ENCODE peak calls at places on chromosomes 4 and X, in four cellular contexts. I is activated naive CD4-positive, alpha-beta T cell; V is stimulated activated CD4-positive, alpha-beta T cell treated with anti-CD3 and anti-CD28 coated beads, Interleukin-2, amount 100 ng/mL, for 48 hours; O is left ventricle myocardium inferior. F is an unnamed sample.

GRCh38 chrX:129534816-129535578 is 5.1 kb upstream of the OCRL start:
- DNase-seq in I (no peak), O (no peak), V (no peak), F (no peak)

GRCh38 chrX:153482376-153483015 is 12.1 kb upstream of the HAUS7 start:
- DNase-seq in V (no peak), O (no peak), I (no peak), F (no peak)

GRCh38 chr4:128427832-128428366 is 140.3 kb upstream of the PGRMC2 start:
- DNase-seq in O (no peak), I (no peak), V (no peak), F (no peak)

GRCh38 chr4:95318483-95318882 is 230.3 kb downstream of the UNC5C start:
- DNase-seq in I (no peak), V (no peak), O (no peak), F (no peak)

GRCh38 chrX:41265615-41266014 is 68.3 kb upstream of the DDX3X start:
- DNase-seq in O (no peak), V (peak), I (no peak), F (peak)

GRCh38 chrX:12974217-12974796 is 603 bp upstream of the TMSB4X start:
- DNase-seq in V (peak), O (peak), I (peak), F (peak)

GRCh38 chr4:153594208-153594607 is 89.9 kb upstream of the TLR2 start:
- DNase-seq in V (no peak), O (no peak), I (no peak), F (no peak)

GRCh38 chr4:183823394-183823793 is 81.7 kb upstream of the STOX2 start:
- DNase-seq in O (peak), V (no peak), I (no peak), F (no peak)

GRCh38 chr4:41569957-41570356 is 32.0 kb downstream of the LIMCH1 start:
- DNase-seq in O (peak), V (no peak), I (no peak), F (no peak)

GRCh38 chr4:30614771-30615170 is 105.4 kb upstream of the PCDH7 start:
- DNase-seq in O (no peak), V (no peak), I (no peak), F (no peak)

GRCh38 chrX:42615161-42615563 is 162.8 kb downstream of the PPP1R2C start:
- DNase-seq in V (peak), I (no peak), O (no peak), F (no peak)

GRCh38 chr4:38366451-38366850 is 297.5 kb upstream of the KLF3 start:
- DNase-seq in I (no peak), O (peak), V (no peak), F (peak)

GRCh38 chr4:6972911-6973310 is 63.3 kb downstream of the TBC1D14 start:
- DNase-seq in O (no peak), I (no peak), V (no peak), F (no peak)